ENCODE peak calls at places on chromosome 17, in ten cellular contexts. B is stimulated activated CD4-positive, alpha-beta T cell treated with anti-CD3 and anti-CD28 coated beads, TNF-alpha, amount 100 ng/mL, for 48 hours; H is neuronal stem cell; W is HFFc6; Q is CD8-positive, alpha-beta memory T cell; N is brain pericyte; S is PC-9; Y is amygdala; T is iris pigment epithelial cell; J is GM04504. X is an unnamed sample.

GRCh38 chr17:16122697-16123434 is 92.5 kb downstream of the NCOR1 start:
- DNase-seq in Y (no peak), H (no peak), W (no peak), J (no peak), S (no peak), B (no peak), Q (no peak), N (no peak), T (peak; percentile 27), X (no peak)

GRCh38 chr17:16940116-16940881 is 31.6 kb downstream of the TNFRSF13B start:
- DNase-seq in Q (no peak), W (no peak), S (no peak), H (no peak), N (no peak), Y (no peak), B (no peak), T (no peak), J (no peak), X (no peak)

GRCh38 chr17:19610879-19611278 is 37.7 kb upstream of the ALDH3A2 start:
- DNase-seq in S (no peak), T (no peak), N (no peak), Y (no peak), H (no peak), W (no peak), B (no peak), Q (no peak), J (no peak), X (no peak)

GRCh38 chr17:82152556-82153294 is 54.7 kb upstream of the FASN start:
- DNase-seq in S (no peak), B (no peak), N (no peak), H (no peak), Q (no peak), W (no peak), J (no peak), T (no peak), Y (no peak), X (no peak)

GRCh38 chr17:78798695-78799559 is 16.9 kb upstream of the CYTH1 start:
- DNase-seq in J (no peak), H (no peak), T (peak; percentile 31), W (no peak), N (no peak), S (no peak), Y (no peak), Q (no peak), B (no peak), X (no peak)

GRCh38 chr17:82023447-82024241 is 539 bp downstream of the LRRC45 start:
- DNase-seq in Y (no peak), T (peak; percentile 25), Q (peak; percentile 14), B (no peak), J (no peak), S (no peak), W (no peak), H (no peak), N (no peak), X (peak; percentile 35)

GRCh38 chr17:5194346-5194745 is 2.7 kb upstream of the ZNF594 start:
- DNase-seq in Y (no peak), Q (no peak), B (no peak), W (peak; percentile 62), N (no peak), T (no peak), S (no peak), J (peak; percentile 63), H (no peak), X (no peak)

GRCh38 chr17:38713456-38713855 is 8.4 kb downstream of the MLLT6 start:
- DNase-seq in J (no peak), N (no peak), T (no peak), B (no peak), S (no peak), H (no peak), Q (no peak), W (no peak), Y (no peak), X (no peak)

GRCh38 chr17:185445-186138 is 4.1 kb upstream of the DOC2B start:
- DNase-seq in N (no peak), T (no peak), B (peak; percentile 5), Y (no peak), H (no peak), S (no peak), J (no peak), Q (no peak), W (no peak), X (no peak)

GRCh38 chr17:21007646-21008045 is 35.2 kb downstream of the USP22 start:
- DNase-seq in B (no peak), Q (no peak), H (no peak), W (no peak), S (no peak), Y (no peak), J (no peak), T (no peak), N (no peak), X (no peak)

GRCh38 chr17:66038125-66038524 is 153.8 kb downstream of the CEP112 start:
- DNase-seq in Y (no peak), T (no peak), Q (no peak), H (no peak), B (no peak), S (no peak), W (no peak), N (no peak), J (no peak), X (no peak)

GRCh38 chr17:80260791-80261158 is at the start of gene RNF213:
- DNase-seq in B (no peak), S (no peak), T (peak; percentile 41), N (no peak), Q (peak; percentile 66), W (no peak), Y (no peak), H (peak; percentile 71), J (peak; percentile 10), X (no peak)

GRCh38 chr17:15414502-15415348 is 52.7 kb downstream of the CDRT4 start:
- DNase-seq in W (no peak), H (no peak), N (no peak), J (no peak), Q (no peak), T (no peak), Y (peak; percentile 44), B (no peak), S (no peak), X (peak; percentile 32)

GRCh38 chr17:32350662-32351418 is 883 bp downstream of the ZNF207 start:
- DNase-seq in H (no peak), Q (peak; percentile 55), W (peak; percentile 60), Y (no peak), N (no peak), S (peak; percentile 60), T (peak; percentile 76), B (no peak), J (peak; percentile 39), X (no peak)

GRCh38 chr17:62968445-62968923 is 2.4 kb downstream of the TANC2 start:
- DNase-seq in J (peak; percentile 75), Y (no peak), B (peak; percentile 15), H (peak; percentile 53), Q (peak; percentile 66), T (peak; percentile 95), N (peak; percentile 65), W (peak; percentile 91), S (peak; percentile 84), X (no peak)

GRCh38 chr17:64572682-64573154 is 65.9 kb downstream of the CEP95 start:
- DNase-seq in S (peak; percentile 48), Q (no peak), H (no peak), W (peak; percentile 80), N (no peak), T (peak; percentile 47), B (no peak), Y (no peak), J (peak; percentile 71), X (no peak)

GRCh38 chr17:27993161-27993695 is 49.2 kb upstream of the NLK start:
- DNase-seq in N (no peak), B (no peak), Y (peak; percentile 20), H (no peak), Q (no peak), S (no peak), T (no peak), W (no peak), J (no peak), X (peak; percentile 42)

GRCh38 chr17:64420143-64420670 is 28.7 kb upstream of the MILR1 start:
- DNase-seq in S (peak; percentile 60), B (no peak), N (no peak), H (peak; percentile 63), Y (no peak), Q (peak; percentile 69), J (peak; percentile 48), W (peak; percentile 86), T (peak; percentile 77), X (no peak)

GRCh38 chr17:10357768-10358167 is 15.0 kb downstream of the MYH13 start:
- DNase-seq in B (no peak), N (no peak), S (no peak), H (no peak), Y (no peak), W (no peak), T (no peak), J (no peak), Q (no peak), X (no peak)

GRCh38 chr17:55283256-55283965 is 18.7 kb downstream of the HLF start:
- DNase-seq in B (no peak), Q (no peak), T (peak; percentile 10), N (no peak), H (no peak), J (no peak), S (no peak), Y (no peak), W (no peak), X (no peak)

GRCh38 chr17:68576811-68577551 is 24.2 kb downstream of the FAM20A start:
- DNase-seq in W (peak; percentile 21), H (no peak), Q (no peak), J (peak; percentile 75), Y (no peak), T (peak; percentile 52), S (no peak), B (no peak), N (no peak), X (no peak)

GRCh38 chr17:64016974-64017373 is 3.5 kb downstream of the ICAM2 start:
- DNase-seq in Q (no peak), Y (no peak), T (no peak), S (no peak), B (no peak), H (no peak), J (no peak), W (no peak), N (no peak), X (no peak)

GRCh38 chr17:11852231-11852630 is 145.0 kb downstream of the ZNF18 start:
- DNase-seq in J (no peak), T (no peak), Q (no peak), H (no peak), W (no peak), S (no peak), N (no peak), Y (no peak), B (no peak), X (no peak)

GRCh38 chr17:46978489-46979022 is 497 bp downstream of the RPRML start:
- DNase-seq in J (no peak), B (no peak), W (no peak), N (no peak), Q (no peak), Y (no peak), S (no peak), T (no peak), H (peak; percentile 21), X (no peak)

GRCh38 chr17:77841742-77842141 is 116.8 kb upstream of the TNRC6C start:
- DNase-seq in J (no peak), T (no peak), W (no peak), H (no peak), S (no peak), Q (no peak), N (no peak), Y (no peak), B (no peak), X (no peak)

GRCh38 chr17:53227514-53227913 is 595.2 kb upstream of the KIF2B start:
- DNase-seq in Y (no peak), Q (no peak), T (no peak), N (no peak), H (no peak), S (no peak), B (no peak), W (no peak), J (no peak), X (no peak)

GRCh38 chr17:8965394-8966168 is at the start of gene PIK3R5:
- DNase-seq in B (peak; percentile 63), Q (peak; percentile 78), S (no peak), W (no peak), N (no peak), J (no peak), T (no peak), H (peak; percentile 40), Y (no peak), X (no peak)

GRCh38 chr17:9232591-9233270 is 211.4 kb downstream of the NTN1 start:
- DNase-seq in T (no peak), J (no peak), S (no peak), B (no peak), Y (no peak), H (no peak), N (no peak), W (no peak), Q (no peak), X (no peak)

X was measured in caudate nucleus.